ENCODE peak calls at places on chromosomes 11 and 22, in five cellular contexts. U, M, J, C and X are unnamed samples.

GRCh38 chr22:38172489-38173155 is 9.0 kb downstream of the PLA2G6 start:
- DNase-seq in M (peak), C (peak), U (no peak), J (no peak), X (peak)

GRCh38 chr11:19511413-19512183 is 201.0 kb upstream of the NAV2 start:
- DNase-seq in U (no peak), C (peak), M (peak), J (no peak), X (peak)

GRCh38 chr11:95485115-95485900 is 254.3 kb upstream of the SESN3 start:
- DNase-seq in U (no peak), C (no peak), J (no peak), M (no peak), X (no peak)

GRCh38 chr11:35047179-35047578 is 91.8 kb upstream of the CD44 start:
- DNase-seq in M (no peak), C (no peak), J (no peak), U (no peak), X (no peak)

GRCh38 chr11:134752964-134753804 is 341.1 kb upstream of the B3GAT1 start:
- DNase-seq in U (no peak), M (no peak), C (no peak), J (no peak), X (peak)

GRCh38 chr11:10629431-10630002 is 61.1 kb upstream of the LYVE1 start:
- DNase-seq in J (no peak), M (no peak), C (no peak), U (no peak), X (no peak)

GRCh38 chr22:48919851-48920589 is 907.7 kb downstream of the BRD1 start:
- DNase-seq in M (no peak), J (no peak), C (no peak), U (no peak), X (peak)

GRCh38 chr11:35347921-35348331 is 71.4 kb downstream of the SLC1A2 start:
- DNase-seq in C (peak), U (no peak), M (peak), J (peak), X (no peak)

GRCh38 chr22:49916851-49917250 is 1.4 kb downstream of the ALG12 start:
- DNase-seq in J (no peak), M (no peak), C (no peak), U (no peak), X (no peak)

GRCh38 chr11:103927535-103927934 is 108.9 kb upstream of the DDI1 start:
- DNase-seq in U (no peak), M (peak), J (no peak), C (no peak), X (no peak)

GRCh38 chr11:6229911-6230310 is 4.5 kb downstream of the FHIP1B start:
- DNase-seq in M (no peak), C (no peak), U (no peak), J (no peak), X (no peak)

GRCh38 chr11:102664001-102664752 is 39.0 kb upstream of the MMP20 start:
- DNase-seq in C (no peak), M (no peak), U (peak), J (no peak), X (no peak)

GRCh38 chr11:132439711-132440300 is 1069.4 kb downstream of the NTM start:
- DNase-seq in M (no peak), C (no peak), U (no peak), J (no peak), X (no peak)

GRCh38 chr11:6402561-6402981 is 12.3 kb downstream of the SMPD1 start:
- DNase-seq in U (no peak), C (no peak), M (no peak), J (no peak), X (no peak)

GRCh38 chr22:42207918-42208317 is 62.5 kb downstream of the TCF20 start:
- DNase-seq in M (no peak), J (no peak), U (no peak), C (no peak), X (no peak)

GRCh38 chr11:72831521-72832300 is 17.5 kb downstream of the ATG16L2 start:
- DNase-seq in U (peak), C (peak), M (peak), J (no peak), X (peak)

GRCh38 chr11:59145534-59145933 is 2.9 kb downstream of the FAM111A start:
- DNase-seq in M (peak), U (no peak), J (no peak), C (no peak), X (no peak)

GRCh38 chr22:41350087-41350486 is 31.7 kb upstream of the TEF start:
- DNase-seq in U (no peak), J (no peak), C (no peak), M (no peak), X (no peak)

GRCh38 chr11:116840224-116840745 is 2.9 kb upstream of the APOA1 start:
- DNase-seq in M (peak), J (no peak), U (peak), C (no peak), X (no peak)

GRCh38 chr11:134429104-134429503 is 17.1 kb upstream of the B3GAT1 start:
- DNase-seq in U (no peak), C (no peak), M (no peak), J (no peak), X (no peak)

GRCh38 chr11:16000065-16000464 is 356.3 kb downstream of the SOX6 start:
- DNase-seq in C (no peak), M (peak), U (no peak), J (peak), X (no peak)

GRCh38 chr11:86176165-86176884 is 68.2 kb upstream of the EED start:
- DNase-seq in C (no peak), J (no peak), U (no peak), M (peak), X (no peak)

GRCh38 chr22:30206964-30207363 is 39.6 kb downstream of the LIF start:
- DNase-seq in C (no peak), J (peak), U (peak), M (peak), X (no peak)

GRCh38 chr11:123578778-123579481 is 75.5 kb downstream of the SCN3B start:
- DNase-seq in J (no peak), M (no peak), U (no peak), C (no peak), X (no peak)

GRCh38 chr11:73480677-73481076 is 104.5 kb downstream of the RELT start:
- DNase-seq in C (no peak), J (no peak), M (peak), U (no peak), X (no peak)

GRCh38 chr11:131253885-131254204 is 116.6 kb upstream of the NTM start:
- DNase-seq in U (peak), J (no peak), M (peak), C (peak), X (no peak)

GRCh38 chr11:117839936-117840813 is 15.6 kb upstream of the FXYD2 start:
- DNase-seq in U (no peak), C (peak), J (no peak), M (no peak), X (no peak)

GRCh38 chr22:50329236-50329635 is 2.4 kb upstream of the DENND6B start:
- DNase-seq in U (no peak), M (no peak), J (no peak), C (peak), X (no peak)

GRCh38 chr11:125519865-125520834 is 24.1 kb upstream of the FEZ1 start:
- DNase-seq in M (no peak), U (no peak), J (no peak), C (no peak), X (no peak)

GRCh38 chr22:17370766-17371181 is 1.5 kb downstream of the CECR2 start:
- DNase-seq in C (no peak), J (no peak), U (no peak), M (peak), X (no peak)

GRCh38 chr11:123616505-123617198 is 37.8 kb downstream of the SCN3B start:
- DNase-seq in C (peak), M (peak), J (peak), U (no peak), X (peak)

GRCh38 chr11:119891392-119891791 is 162.4 kb upstream of the NECTIN1 start:
- DNase-seq in C (peak), J (no peak), M (no peak), U (no peak), X (peak)

GRCh38 chr11:80239217-80239616 is 798.4 kb upstream of the TENM4 start:
- DNase-seq in U (no peak), J (no peak), M (no peak), C (no peak), X (no peak)

GRCh38 chr11:11311169-11311568 is 41.9 kb downstream of the CSNK2A3 start:
- DNase-seq in M (no peak), J (no peak), U (no peak), C (no peak), X (no peak)

GRCh38 chr22:20904980-20905355 is 12.2 kb upstream of the CRKL start:
- DNase-seq in C (no peak), U (no peak), J (no peak), M (no peak), X (no peak)

DNA sequence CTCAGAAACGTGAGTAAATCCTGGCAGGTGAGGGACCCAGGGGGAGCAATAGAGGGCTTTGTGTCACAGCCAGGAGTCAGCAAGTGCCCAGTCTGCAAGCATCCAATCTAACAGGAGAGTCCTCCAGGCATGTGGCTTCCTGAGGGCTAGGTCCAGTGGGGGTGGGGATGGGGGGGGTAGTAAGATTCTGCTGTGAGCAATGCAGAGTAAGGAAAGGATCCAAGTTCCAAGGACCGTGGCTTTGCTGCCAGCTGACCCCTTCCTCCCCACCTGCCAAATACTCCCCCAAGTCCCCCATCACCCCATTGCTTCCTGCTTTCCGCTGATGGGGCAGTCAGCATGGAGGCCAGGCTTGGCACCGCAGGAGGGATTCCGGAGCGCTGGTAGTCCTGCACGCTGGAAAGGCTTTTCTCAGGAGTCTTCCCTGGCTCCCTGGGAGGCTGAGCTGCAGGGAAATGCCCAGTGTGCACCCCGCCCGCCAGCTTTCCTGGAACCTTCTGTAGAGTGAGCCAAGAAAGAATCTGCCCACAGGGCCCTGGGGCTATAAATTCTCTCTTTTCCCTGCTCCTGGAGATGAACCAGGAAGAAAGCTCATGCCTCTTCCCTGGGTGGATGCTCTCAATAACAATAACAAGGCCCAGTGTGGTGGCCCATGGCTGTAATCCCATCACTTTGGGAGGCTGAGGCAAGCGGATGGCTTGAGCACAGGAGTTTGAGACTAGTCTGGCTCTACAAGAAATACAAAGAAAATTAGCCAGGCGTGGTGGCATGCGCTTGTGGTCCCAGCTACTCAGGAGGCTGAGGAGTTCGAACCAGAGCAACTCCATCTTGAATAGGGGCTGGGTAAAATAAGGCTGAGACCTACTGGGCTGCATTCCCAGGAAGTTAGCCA is 46.1 kb upstream of the FTH1 start:
- DNase-seq in M (no peak), C (no peak), J (no peak), U (no peak), X (no peak)
- TF ChIP-seq CTCF in M (no peak), C (no peak), J (no peak), U (no peak), X (no peak)

GRCh38 chr11:687751-688150 is 7.3 kb downstream of the DEAF1 start:
- DNase-seq in M (no peak), J (no peak), C (no peak), U (no peak), X (no peak)
- TF ChIP-seq CTCF in M (no peak), J (no peak), C (no peak), U (no peak), X (no peak)

GRCh38 chr22:19705181-19705934 is 8.9 kb upstream of the SEPTIN5 start:
- DNase-seq in M (no peak), C (no peak), U (peak), J (no peak), X (no peak)
- TF ChIP-seq CTCF in M (no peak), C (no peak), U (peak), J (no peak), X (no peak)

GRCh38 chr11:61579398-61580291 is 1.2 kb downstream of the SYT7 start:
- DNase-seq in M (no peak), J (no peak), U (peak), C (no peak), X (no peak)
- TF ChIP-seq CTCF in M (no peak), J (no peak), U (peak), C (no peak), X (no peak)

GRCh38 chr22:19001204-19001603 is 65.1 kb upstream of the PRODH start:
- DNase-seq in U (no peak), C (no peak), M (no peak), J (no peak), X (no peak)

GRCh38 chr22:18999416-18999815 is 63.3 kb upstream of the PRODH start:
- DNase-seq in M (no peak), J (no peak), C (no peak), U (no peak), X (no peak)

GRCh38 chr22:18997925-18998315 is 61.8 kb upstream of the PRODH start:
- DNase-seq in U (peak), J (no peak), M (no peak), C (no peak), X (no peak)

GRCh38 chr22:18997306-18997924 is 61.3 kb upstream of the PRODH start:
- DNase-seq in U (no peak), C (no peak), J (no peak), M (no peak), X (no peak)

DNA sequence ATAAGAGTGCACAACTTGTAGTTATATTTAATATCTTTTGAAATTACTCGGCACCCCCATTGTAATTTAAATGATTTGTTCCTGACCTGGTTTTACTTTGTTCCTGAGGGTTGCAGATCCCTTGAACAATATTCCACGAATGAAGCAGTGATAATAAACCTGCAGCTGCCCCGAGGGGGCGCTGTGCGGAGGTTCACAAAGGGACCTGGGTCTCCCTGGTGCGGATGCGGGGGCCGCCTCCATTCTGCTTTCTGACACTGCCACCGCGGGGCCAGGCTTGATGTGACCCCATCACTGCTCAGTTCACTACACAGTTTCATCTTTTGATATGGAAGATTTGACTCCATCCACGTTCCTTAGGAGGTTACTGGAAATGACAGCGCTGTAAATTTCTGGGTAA is 62.9 kb upstream of the PRODH start:
- DNase-seq in M (no peak), J (no peak), U (peak), C (no peak), X (no peak)
- TF ChIP-seq CTCF in M (no peak), J (peak), U (peak), C (no peak), X (no peak)

GRCh38 chr22:46055851-46056168 is 78.8 kb upstream of the WNT7B start:
- DNase-seq in C (no peak), M (no peak), U (no peak), J (no peak), X (no peak)
- TF ChIP-seq CTCF in C (no peak), M (no peak), U (no peak), J (no peak), X (no peak)

DNA sequence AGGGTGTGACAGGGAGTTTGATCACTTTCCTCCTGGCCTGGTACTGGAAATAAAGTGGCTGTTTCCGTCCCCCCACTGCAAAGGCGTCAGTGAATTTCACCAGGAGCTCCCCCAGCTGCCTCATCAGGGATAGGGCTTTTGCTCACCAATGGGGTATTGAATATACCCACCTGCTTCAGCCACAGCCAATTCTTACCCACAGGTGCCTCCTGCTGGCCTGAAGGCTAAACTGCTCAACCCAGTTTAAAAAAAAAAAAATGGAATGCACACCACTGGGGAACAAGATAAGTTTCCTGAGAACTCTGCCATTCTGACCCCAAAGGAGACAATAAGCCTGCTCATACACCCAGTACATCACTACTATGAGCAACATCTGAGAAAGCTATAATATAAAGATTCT is 65.3 kb upstream of the MS4A8 start:
- DNase-seq in M (no peak), J (no peak), C (no peak), U (peak), X (no peak)
- TF ChIP-seq CTCF in M (no peak), J (no peak), C (no peak), U (peak), X (no peak)

GRCh38 chr22:44029069-44029468 is 5.0 kb downstream of the PARVB start:
- DNase-seq in C (no peak), M (no peak), J (no peak), U (no peak), X (no peak)

GRCh38 chr22:44026066-44026629 is 2.0 kb downstream of the PARVB start:
- DNase-seq in U (no peak), J (no peak), C (peak), M (no peak), X (no peak)

GRCh38 chr22:44028091-44028490 is 4.0 kb downstream of the PARVB start:
- DNase-seq in U (no peak), M (no peak), C (no peak), J (no peak), X (no peak)

GRCh38 chr22:44025171-44026065 is 1.3 kb downstream of the PARVB start:
- DNase-seq in J (no peak), U (no peak), M (no peak), C (peak), X (peak)

GRCh38 chr22:44026630-44027511 is 2.8 kb downstream of the PARVB start:
- DNase-seq in U (no peak), M (peak), J (no peak), C (peak), X (peak)
- TF ChIP-seq CTCF in U (no peak), M (no peak), J (no peak), C (no peak), X (no peak)

GRCh38 chr11:41053894-41054293 is 405.6 kb downstream of the LRRC4C start:
- DNase-seq in U (no peak), M (no peak), C (no peak), J (no peak), X (no peak)
- TF ChIP-seq CTCF in U (no peak), M (no peak), C (no peak), J (no peak), X (no peak)

DNA sequence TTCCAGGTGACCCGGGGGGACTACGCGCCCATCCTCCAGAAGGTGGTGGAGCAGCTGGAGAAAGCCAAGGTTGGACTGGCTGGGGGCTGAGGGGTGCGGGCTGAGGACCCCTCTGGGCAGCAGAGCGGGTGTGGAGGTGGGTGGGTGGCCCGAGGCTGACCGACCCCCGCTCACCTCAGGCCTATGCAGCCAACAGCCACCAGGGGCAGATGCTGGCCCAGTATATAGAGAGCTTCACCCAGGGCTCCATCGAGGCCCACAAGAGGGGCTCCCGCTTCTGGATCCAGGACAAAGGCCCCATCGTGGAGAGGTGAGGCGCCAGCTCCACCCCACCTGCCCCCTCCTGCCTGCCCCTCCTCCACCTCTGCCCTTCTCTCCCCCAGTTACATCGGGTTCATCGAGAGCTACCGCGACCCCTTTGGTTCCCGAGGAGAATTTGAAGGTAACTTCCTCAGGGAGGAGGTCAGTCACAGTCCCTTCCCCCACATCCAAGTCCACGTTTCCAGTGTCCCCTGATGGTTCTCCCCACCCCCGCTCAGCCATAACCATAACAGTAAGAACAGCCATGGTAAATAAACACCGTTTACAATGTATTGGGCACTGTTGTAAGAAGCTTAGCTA is 11.2 kb downstream of the DPP3 start:
- DNase-seq in J (no peak), C (no peak), U (peak), M (no peak), X (no peak)
- TF ChIP-seq CTCF in J (peak), C (no peak), U (peak), M (no peak), X (peak)